ENCODE peak calls at places on chromosomes 16 and 17, in six cellular contexts. V is omental fat pad, Z is ecto neural progenitor cell, G is hippocampal formation, R is iPS DF 19.7, T is AML-193. Y is an unnamed sample.

GRCh38 chr17:82531431-82531881 is 11.9 kb downstream of the FOXK2 start:
- DNase-seq in V (no peak), Z (no peak), G (no peak), R (no peak), T (no peak), Y (no peak)

GRCh38 chr16:23943604-23944003 is 107.8 kb downstream of the PRKCB start:
- DNase-seq in V (no peak), Z (no peak), G (no peak), R (no peak), T (no peak), Y (no peak)

GRCh38 chr17:7475764-7476422 is 3.5 kb downstream of the ZBTB4 start:
- DNase-seq in V (no peak), Z (no peak), G (no peak), R (no peak), T (no peak), Y (no peak)

GRCh38 chr17:61360318-61360717 is 39.3 kb upstream of the TBX2 start:
- DNase-seq in V (no peak), Z (no peak), G (no peak), R (no peak), T (no peak), Y (no peak)

GRCh38 chr17:70405492-70406220 is 236.3 kb downstream of the KCNJ2 start:
- DNase-seq in V (no peak), Z (no peak), G (no peak), R (no peak), T (peak), Y (no peak)

GRCh38 chr17:82267575-82268379 is 5.7 kb downstream of the CSNK1D start:
- DNase-seq in V (peak), Z (no peak), G (peak), R (no peak), T (peak), Y (peak)

GRCh38 chr17:43932357-43932756 is 9.9 kb downstream of the PPY start:
- DNase-seq in V (no peak), Z (no peak), G (no peak), R (no peak), T (no peak), Y (no peak)

GRCh38 chr16:65773319-65773874 is 593.1 kb upstream of the CDH5 start:
- DNase-seq in V (no peak), Z (peak), G (no peak), R (peak), T (no peak), Y (no peak)

GRCh38 chr17:10114931-10115535 is 83.4 kb downstream of the GAS7 start:
- DNase-seq in V (peak), Z (no peak), G (peak), R (no peak), T (peak), Y (no peak)

GRCh38 chr17:6078370-6078950 is 8.3 kb downstream of the WSCD1 start:
- DNase-seq in V (no peak), Z (peak), G (no peak), R (no peak), T (no peak), Y (no peak)